ENCODE peak calls at places on chromosomes 7 and 10, in four cellular contexts. Z, U, W and Q are unnamed samples.

GRCh38 chr10:72953687-72954086 is 919 bp downstream of the PLA2G12B start:
- DNase-seq in Z (no peak), U (no peak), W (no peak), Q (peak; percentile 27)

GRCh38 chr7:66013938-66014337 is 31.9 kb upstream of the GUSB start:
- DNase-seq in Z (no peak), U (peak; percentile 68), W (no peak), Q (peak; percentile 67)

GRCh38 chr7:150402671-150403321 is 23.7 kb downstream of the ZNF775 start:
- DNase-seq in Z (no peak), U (no peak), W (peak; percentile 23), Q (no peak)

GRCh38 chr10:5595591-5596590 is 70.5 kb downstream of the ASB13 start:
- DNase-seq in Z (no peak), U (no peak), W (no peak), Q (no peak)

GRCh38 chr7:106634958-106635357 is 26.0 kb downstream of the CCDC71L start:
- DNase-seq in Z (no peak), U (no peak), W (no peak), Q (no peak)

GRCh38 chr7:106448346-106448991 is 163.7 kb upstream of the NAMPT start:
- DNase-seq in Z (no peak), U (no peak), W (no peak), Q (no peak)

GRCh38 chr7:99372275-99373085 is 2.0 kb upstream of the ARPC1B start:
- DNase-seq in Z (no peak), U (peak; percentile 29), W (no peak), Q (peak; percentile 86)

GRCh38 chr10:11114251-11114650 is 96.6 kb downstream of the CELF2 start:
- DNase-seq in Z (no peak), U (no peak), W (no peak), Q (no peak)

GRCh38 chr7:150927157-150927953 is 50.8 kb downstream of the KCNH2 start:
- DNase-seq in Z (no peak), U (no peak), W (no peak), Q (no peak)

GRCh38 chr10:103872137-103872933 is 17.0 kb upstream of the SH3PXD2A start:
- DNase-seq in Z (no peak), U (no peak), W (no peak), Q (no peak)

GRCh38 chr7:87797798-87798403 is 78.3 kb downstream of the SLC25A40 start:
- DNase-seq in Z (no peak), U (peak; percentile 65), W (no peak), Q (no peak)

GRCh38 chr7:30924624-30925023 is 13.0 kb downstream of the AQP1 start:
- DNase-seq in Z (no peak), U (no peak), W (no peak), Q (peak; percentile 25)

GRCh38 chr10:98383869-98384268 is 31.1 kb downstream of the PYROXD2 start:
- DNase-seq in Z (no peak), U (no peak), W (no peak), Q (no peak)

GRCh38 chr10:110547139-110547761 is 20.2 kb upstream of the SMC3 start:
- DNase-seq in Z (no peak), U (peak; percentile 82), W (no peak), Q (peak; percentile 45)

GRCh38 chr7:151857412-151857811 is 19.5 kb downstream of the PRKAG2 start:
- DNase-seq in Z (no peak), U (no peak), W (peak; percentile 41), Q (no peak)

GRCh38 chr7:45582136-45582742 is 8.1 kb downstream of the ADCY1 start:
- DNase-seq in Z (no peak), U (no peak), W (no peak), Q (peak; percentile 28)

GRCh38 chr7:155800741-155801267 is 11.5 kb downstream of the SHH start:
- DNase-seq in Z (no peak), U (no peak), W (no peak), Q (no peak)

GRCh38 chr7:1942026-1942703 is 272.1 kb downstream of the ELFN1 start:
- DNase-seq in Z (no peak), U (no peak), W (peak; percentile 39), Q (no peak)

GRCh38 chr7:70723339-70723738 is 408.6 kb upstream of the GALNT17 start:
- DNase-seq in Z (no peak), U (no peak), W (no peak), Q (no peak)

GRCh38 chr7:112449353-112449752 is 907 bp upstream of the IFRD1 start:
- DNase-seq in Z (no peak), U (no peak), W (no peak), Q (peak; percentile 28)

GRCh38 chr10:114157912-114158311 is 16.1 kb downstream of the CCDC186 start:
- DNase-seq in Z (no peak), U (no peak), W (no peak), Q (no peak)

GRCh38 chr10:43437141-43437860 is 390 bp downstream of the ZNF487 start:
- DNase-seq in Z (no peak), U (no peak), W (no peak), Q (no peak)

GRCh38 chr7:113331155-113331898 is 213.0 kb upstream of the SMIM30 start:
- DNase-seq in Z (no peak), U (no peak), W (peak; percentile 24), Q (peak; percentile 7)

GRCh38 chr10:3527144-3527543 is 257.9 kb downstream of the KLF6 start:
- DNase-seq in Z (no peak), U (no peak), W (no peak), Q (no peak)

GRCh38 chr10:3785849-3786290 is 861 bp upstream of the KLF6 start:
- DNase-seq in Z (no peak), U (peak; percentile 68), W (peak; percentile 78), Q (peak; percentile 58)

GRCh38 chr7:69657331-69657730 is 59.1 kb downstream of the AUTS2 start:
- DNase-seq in Z (no peak), U (no peak), W (no peak), Q (no peak)

GRCh38 chr7:92412745-92413144 is 34.5 kb upstream of the GATAD1 start:
- DNase-seq in Z (no peak), U (no peak), W (no peak), Q (no peak)
- H3K4me1 ChIP-seq in Z (no peaks in the 10 kb centered on the region), U (no peaks in the 10 kb centered on the region), W (no peaks in the 10 kb centered on the region), Q (no peaks in the 10 kb centered on the region)

GRCh38 chr7:21028990-21029337 is 242.3 kb upstream of the SP8 start:
- DNase-seq in Z (no peak), U (no peak), W (no peak), Q (no peak)

GRCh38 chr7:21028186-21028989 is 241.7 kb upstream of the SP8 start:
- DNase-seq in Z (no peak), U (peak; percentile 21), W (no peak), Q (peak; percentile 5)

DNA sequence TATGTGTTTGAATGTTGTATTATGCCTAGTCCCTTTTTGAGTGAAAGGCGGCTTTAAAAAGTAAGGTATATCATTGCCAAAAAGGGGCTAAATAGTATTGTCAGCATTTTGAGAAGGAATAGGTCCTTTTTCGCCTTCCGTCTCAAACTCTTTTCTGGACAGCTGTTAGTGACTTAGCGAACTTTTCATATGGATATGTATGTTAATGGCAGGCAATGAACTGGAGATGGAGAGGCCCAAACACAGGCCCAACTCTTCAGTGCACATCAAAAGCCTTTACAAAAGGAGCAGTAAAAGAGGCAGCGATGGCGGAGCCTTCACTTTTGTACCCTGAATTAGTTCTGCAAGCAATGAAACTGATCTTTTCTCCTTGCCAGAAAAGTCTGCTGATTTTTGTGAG is 243.6 kb upstream of the SP8 start:
- DNase-seq in Z (no peak), U (no peak), W (no peak), Q (no peak)
- H3K4me1 ChIP-seq in Z (no peaks in the 10 kb centered on the region), U (no peaks in the 10 kb centered on the region), W (no peaks in the 10 kb centered on the region), Q (no peaks in the 10 kb centered on the region)

GRCh38 chr7:143383642-143383957 is 2.5 kb downstream of the ZYX start:
- DNase-seq in Z (no peak), U (no peak), W (no peak), Q (no peak)
- H3K4me1 ChIP-seq in Z (peaks cover 74% of the 10 kb centered on the region), U (peaks cover 20% of the 10 kb centered on the region), W (peaks cover 59% of the 10 kb centered on the region), Q (peaks cover 44% of the 10 kb centered on the region)

DNA sequence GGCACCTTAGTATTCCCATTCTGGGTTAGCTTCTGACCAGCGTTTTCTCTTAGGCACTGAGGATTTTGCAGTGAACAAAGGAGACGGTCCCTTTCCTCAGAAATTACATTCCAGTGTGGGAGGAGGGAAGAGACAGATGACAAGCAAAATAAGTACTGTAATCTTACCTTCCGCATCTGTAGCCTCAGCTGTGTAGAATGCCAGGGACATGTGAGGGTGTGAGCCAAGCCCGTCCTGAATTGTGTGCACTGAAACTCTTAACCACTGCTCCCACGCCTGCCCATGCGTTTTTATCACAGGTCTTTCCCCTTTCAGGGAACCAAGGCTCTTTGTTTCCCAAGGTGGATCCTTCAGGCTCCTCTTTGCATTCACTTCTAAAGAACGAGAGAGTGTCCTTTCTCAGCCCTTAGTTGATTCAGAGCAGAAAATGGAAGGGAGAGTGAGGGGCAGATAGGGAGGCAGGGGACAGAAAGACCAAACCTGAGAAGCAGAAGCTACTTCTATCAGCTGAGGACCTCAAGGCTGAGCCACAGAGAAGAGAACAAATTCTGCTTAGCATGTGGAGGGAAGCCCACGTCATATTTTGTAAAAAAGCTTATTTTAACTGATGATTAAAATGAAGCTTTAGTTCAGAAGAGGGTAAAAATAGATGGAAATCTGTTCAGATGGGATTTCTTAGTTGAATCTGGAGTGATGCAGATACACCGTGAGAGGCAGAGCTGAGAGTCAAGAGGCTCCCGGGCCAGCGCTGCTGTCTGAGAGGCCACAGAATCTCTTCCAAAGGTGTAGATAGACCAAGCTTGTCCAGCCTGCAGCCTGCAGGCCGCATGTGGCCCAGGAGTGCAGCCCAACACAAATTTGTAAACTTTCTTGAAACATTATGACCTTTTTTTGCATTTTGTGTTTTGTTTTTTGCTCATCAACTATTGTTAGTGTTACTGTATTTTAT is 122.5 kb downstream of the CCNY start:
- DNase-seq in Z (no peak), U (no peak), W (no peak), Q (no peak)
- H3K4me1 ChIP-seq in Z (peaks cover 94% of the 10 kb centered on the region), U (peaks cover 10% of the 10 kb centered on the region), W (peaks cover 77% of the 10 kb centered on the region), Q (no peaks in the 10 kb centered on the region)

DNA sequence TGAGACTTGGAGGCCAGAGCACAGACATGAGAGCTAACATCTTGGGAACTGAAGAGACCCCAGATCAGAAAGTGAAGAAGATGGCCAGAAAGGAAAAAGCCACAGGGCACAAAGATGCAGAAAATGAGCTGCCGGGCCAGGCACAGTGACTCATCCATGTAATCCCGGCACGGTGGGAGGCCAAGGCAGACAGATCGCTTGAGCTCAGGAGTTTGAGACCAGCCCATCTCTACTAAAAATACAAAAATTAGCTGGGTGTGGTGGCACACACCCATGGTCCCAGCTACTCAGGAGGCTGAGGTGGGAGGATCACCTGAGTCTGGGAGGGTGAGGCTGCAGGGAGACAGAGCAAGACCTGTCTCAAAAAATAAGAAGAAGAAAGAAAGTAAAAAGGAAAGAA is 81.4 kb upstream of the MGMT start:
- DNase-seq in Z (no peak), U (no peak), W (no peak), Q (no peak)
- H3K4me1 ChIP-seq in Z (no peaks in the 10 kb centered on the region), U (no peaks in the 10 kb centered on the region), W (no peaks in the 10 kb centered on the region), Q (no peaks in the 10 kb centered on the region)

DNA sequence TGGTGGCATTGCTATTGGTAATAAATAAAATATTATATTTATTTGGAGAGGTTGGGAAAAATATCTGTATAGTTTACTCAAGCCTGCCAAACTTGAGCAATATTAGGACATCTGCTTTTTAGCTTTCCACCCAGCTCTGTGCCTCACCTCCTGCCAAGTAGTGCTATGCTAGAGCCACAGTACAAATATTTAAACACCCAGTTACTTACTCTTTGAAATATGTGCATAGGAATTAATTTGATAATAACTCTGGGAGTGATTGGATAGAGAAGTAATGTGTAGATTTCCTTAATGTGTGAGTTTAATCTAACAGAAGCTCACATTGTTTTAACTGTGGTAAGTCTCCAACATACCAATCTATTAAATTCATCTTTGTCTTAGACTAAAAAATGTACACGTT is 129.2 kb downstream of the BBS9 start:
- DNase-seq in Z (no peak), U (peak; percentile 27), W (no peak), Q (no peak)
- H3K4me1 ChIP-seq in Z (no peaks in the 10 kb centered on the region), U (no peaks in the 10 kb centered on the region), W (peaks cover 3% of the 10 kb centered on the region), Q (no peaks in the 10 kb centered on the region)